ENCODE peak calls at places on chromosome 17, in five cellular contexts. Y is hepatocyte, G is neural progenitor cell, U is H1, Q is neuronal stem cell. X is an unnamed sample.

GRCh38 chr17:72151565-72152391 is 31.0 kb downstream of the SOX9 start:
- DNase-seq in Y (peak; percentile 74), G (peak; percentile 58), U (no peak), Q (peak; percentile 51), X (peak; percentile 86)

GRCh38 chr17:65601881-65602280 is 40.4 kb upstream of the AXIN2 start:
- DNase-seq in Y (no peak), G (no peak), U (no peak), Q (no peak), X (no peak)

GRCh38 chr17:78781339-78782304 is at the start of gene CYTH1:
- DNase-seq in Y (peak; percentile 68), G (peak; percentile 71), U (no peak), Q (peak; percentile 30), X (no peak)

GRCh38 chr17:41910701-41911391 is 7.9 kb downstream of the ACLY start:
- DNase-seq in Y (no peak), G (no peak), U (no peak), Q (no peak), X (no peak)

GRCh38 chr17:17784599-17785264 is 52.1 kb downstream of the SREBF1 start:
- DNase-seq in Y (no peak), G (peak; percentile 56), U (no peak), Q (no peak), X (no peak)

GRCh38 chr17:46782250-46782953 is 36.1 kb downstream of the WNT3 start:
- DNase-seq in Y (peak; percentile 67), G (peak; percentile 62), U (no peak), Q (no peak), X (peak; percentile 57)

GRCh38 chr17:47775181-47775580 is 42.1 kb downstream of the TBX21 start:
- DNase-seq in Y (no peak), G (no peak), U (no peak), Q (no peak), X (no peak)

GRCh38 chr17:71503710-71504471 is 616.9 kb upstream of the SOX9 start:
- DNase-seq in Y (no peak), G (peak; percentile 8), U (no peak), Q (no peak), X (no peak)

GRCh38 chr17:199195-199604 is 17.8 kb upstream of the DOC2B start:
- DNase-seq in Y (peak; percentile 27), G (no peak), U (no peak), Q (no peak), X (no peak)

GRCh38 chr17:21523482-21524210 is 147.5 kb downstream of the KCNJ12 start:
- DNase-seq in Y (no peak), G (no peak), U (no peak), Q (no peak), X (no peak)

GRCh38 chr17:45818708-45819107 is 26.0 kb upstream of the SPPL2C start:
- DNase-seq in Y (no peak), G (no peak), U (no peak), Q (no peak), X (no peak)

GRCh38 chr17:64411999-64412771 is 21.5 kb upstream of the PECAM1 start:
- DNase-seq in Y (peak; percentile 52), G (peak; percentile 87), U (peak; percentile 59), Q (peak; percentile 53), X (no peak)

GRCh38 chr17:60573139-60573975 is 26.6 kb upstream of the PPM1D start:
- DNase-seq in Y (peak; percentile 29), G (no peak), U (no peak), Q (no peak), X (no peak)

GRCh38 chr17:27157898-27158297 is 136.0 kb upstream of the WSB1 start:
- DNase-seq in Y (no peak), G (no peak), U (no peak), Q (no peak), X (no peak)

GRCh38 chr17:46071796-46072195 is 72.7 kb downstream of the STH start:
- DNase-seq in Y (no peak), G (peak; percentile 54), U (no peak), Q (no peak), X (no peak)

GRCh38 chr17:57668332-57668731 is 76.8 kb downstream of the CCDC182 start:
- DNase-seq in Y (no peak), G (no peak), U (no peak), Q (no peak), X (no peak)

GRCh38 chr17:56011406-56012131 is 141.7 kb upstream of the ANKFN1 start:
- DNase-seq in Y (no peak), G (no peak), U (no peak), Q (no peak), X (no peak)

GRCh38 chr17:78316867-78317816 is 42.7 kb downstream of the SOCS3 start:
- DNase-seq in Y (peak; percentile 84), G (peak; percentile 53), U (peak; percentile 70), Q (no peak), X (no peak)

GRCh38 chr17:28545141-28545503 is 7.3 kb downstream of the UNC119 start:
- DNase-seq in Y (no peak), G (no peak), U (no peak), Q (no peak), X (no peak)

GRCh38 chr17:36544049-36544319 is 735 bp upstream of the GGNBP2 start:
- DNase-seq in Y (peak; percentile 72), G (peak; percentile 50), U (no peak), Q (peak; percentile 15), X (peak; percentile 35)

GRCh38 chr17:82627405-82627804 is 20.8 kb downstream of the WDR45B start:
- DNase-seq in Y (no peak), G (no peak), U (no peak), Q (no peak), X (no peak)

GRCh38 chr17:22703204-22703603 is 1010.9 kb downstream of the KCNJ18 start:
- DNase-seq in Y (no peak), G (no peak), U (no peak), Q (no peak), X (no peak)

GRCh38 chr17:37488009-37488604 is 1.6 kb upstream of the DUSP14 start:
- DNase-seq in Y (peak; percentile 78), G (peak; percentile 45), U (no peak), Q (no peak), X (peak; percentile 37)

GRCh38 chr17:2830678-2831077 is 34.4 kb downstream of the RAP1GAP2 start:
- DNase-seq in Y (no peak), G (no peak), U (no peak), Q (no peak), X (no peak)

DNA sequence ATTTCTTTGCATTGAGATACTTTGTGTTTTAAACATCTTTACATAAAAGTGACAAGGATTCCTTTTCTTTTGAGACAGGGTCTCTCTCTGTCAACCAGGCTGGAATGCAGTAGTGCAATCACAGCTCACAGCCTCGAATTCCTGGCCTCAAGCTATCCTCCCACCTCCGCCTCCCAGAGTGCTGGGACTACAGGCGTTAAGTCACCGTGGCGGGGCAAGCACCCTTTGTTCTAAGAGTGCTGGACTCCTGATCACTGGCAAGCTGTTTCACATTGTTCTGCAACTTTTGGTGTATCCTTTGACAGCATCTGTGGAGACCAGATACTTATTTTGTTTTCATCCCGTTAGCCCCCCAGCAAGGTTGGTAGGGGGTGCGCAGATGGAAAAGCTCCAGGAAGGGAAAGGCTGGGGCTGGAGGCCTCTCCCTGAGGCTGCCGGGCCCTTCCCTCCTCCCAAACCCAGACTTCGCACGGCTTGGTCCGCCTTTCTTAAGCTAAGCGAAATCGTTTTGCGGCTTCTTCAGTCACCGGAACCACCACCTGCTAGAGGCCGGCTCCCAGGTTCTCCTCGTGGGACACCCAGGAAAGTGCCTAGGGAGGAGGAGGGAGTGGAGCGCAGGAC is 1.1 kb downstream of the ST6GALNAC2 start:
- DNase-seq in Y (peak; percentile 51), G (peak; percentile 60), U (no peak), Q (peak; percentile 24), X (no peak)
- H3K4me2 ChIP-seq in Y (peak overlapping the region; percentile 97), G (peak overlapping the region; percentile 90), U (peak overlapping the region; percentile 87), Q (peak overlapping the region; percentile 73), X (no peak overlapping the region)

DNA sequence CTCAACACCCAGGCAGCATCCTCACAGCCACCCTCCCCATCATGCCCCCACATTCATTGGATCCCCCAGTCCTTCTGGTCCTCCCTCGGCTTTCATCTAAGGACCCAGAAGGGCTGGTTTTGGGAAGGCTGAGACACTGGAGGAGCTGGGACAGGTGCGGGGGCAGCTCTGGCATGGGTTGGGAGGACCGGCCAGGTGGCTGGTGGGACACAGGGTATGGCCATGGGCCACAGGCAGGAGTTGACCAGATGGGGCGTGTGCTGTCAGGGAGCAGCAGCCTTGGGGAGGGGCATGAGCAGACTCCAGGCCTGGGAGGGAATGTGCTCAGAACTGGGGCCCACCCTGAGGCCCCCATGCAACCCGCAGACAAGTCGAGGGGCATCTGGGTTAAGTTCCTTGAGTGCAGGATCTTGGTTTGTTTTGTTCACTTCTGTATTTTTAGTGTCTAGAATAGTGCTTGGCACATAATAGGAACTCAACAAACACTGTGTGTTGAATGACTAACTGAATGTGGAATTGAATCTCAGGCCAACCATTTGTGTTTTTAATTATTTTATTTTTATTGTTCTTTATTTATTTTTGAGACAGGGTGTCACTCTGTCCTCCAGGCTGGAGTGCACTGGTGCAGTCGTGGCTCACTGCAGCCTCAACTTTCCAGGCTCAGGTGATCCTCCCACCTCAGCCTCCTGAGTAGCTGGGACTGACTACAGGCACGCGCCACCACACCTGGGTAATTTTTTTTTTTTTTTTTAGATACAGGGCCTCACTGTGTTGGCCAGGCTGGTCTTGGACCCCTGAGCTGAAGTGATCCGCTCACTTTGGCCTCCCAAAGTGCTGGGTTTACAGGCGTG is 5.6 kb downstream of the P2RX1 start:
- DNase-seq in Y (no peak), G (no peak), U (no peak), Q (no peak), X (no peak)
- H3K4me2 ChIP-seq in Y (no peak overlapping the region), G (no peak overlapping the region), U (no peak overlapping the region), Q (no peak overlapping the region), X (no peak overlapping the region)

GRCh38 chr17:59160203-59161025 is 4.9 kb downstream of the PRR11 start:
- DNase-seq in Y (no peak), G (no peak), U (no peak), Q (no peak), X (no peak)
- H3K4me2 ChIP-seq in Y (no peak overlapping the region), G (no peak overlapping the region), U (no peak overlapping the region), Q (no peak overlapping the region), X (no peak overlapping the region)

GRCh38 chr17:7312432-7313027 is 2.6 kb downstream of the GPS2 start:
- DNase-seq in Y (no peak), G (no peak), U (no peak), Q (no peak), X (no peak)
- H3K4me2 ChIP-seq in Y (no peak overlapping the region), G (no peak overlapping the region), U (peak overlapping the region; percentile 67), Q (no peak overlapping the region), X (peak overlapping the region; percentile 94)

DNA sequence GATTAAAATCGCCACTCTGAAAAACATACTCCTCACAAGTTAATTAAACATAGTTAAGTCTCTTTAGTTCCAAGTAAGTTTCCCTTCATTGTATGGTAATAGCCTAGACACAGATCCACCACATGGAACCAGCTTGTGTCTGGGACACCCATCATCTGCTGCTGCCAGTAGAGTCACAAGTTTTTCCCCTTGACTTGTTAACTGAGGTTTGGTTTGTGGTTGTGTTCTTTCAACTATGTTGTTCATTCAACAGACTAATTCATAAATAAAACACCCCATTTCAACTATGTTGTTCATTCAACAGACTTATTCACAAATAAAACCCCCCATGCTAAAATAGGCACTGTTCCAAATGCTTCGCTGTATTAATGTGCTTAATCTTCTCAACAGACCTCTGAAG is 24.4 kb downstream of the YWHAE start:
- DNase-seq in Y (no peak), G (no peak), U (no peak), Q (no peak), X (no peak)
- H3K4me2 ChIP-seq in Y (peak overlapping the region; percentile 54), G (no peak overlapping the region), U (no peak overlapping the region), Q (no peak overlapping the region), X (no peak overlapping the region)

DNA sequence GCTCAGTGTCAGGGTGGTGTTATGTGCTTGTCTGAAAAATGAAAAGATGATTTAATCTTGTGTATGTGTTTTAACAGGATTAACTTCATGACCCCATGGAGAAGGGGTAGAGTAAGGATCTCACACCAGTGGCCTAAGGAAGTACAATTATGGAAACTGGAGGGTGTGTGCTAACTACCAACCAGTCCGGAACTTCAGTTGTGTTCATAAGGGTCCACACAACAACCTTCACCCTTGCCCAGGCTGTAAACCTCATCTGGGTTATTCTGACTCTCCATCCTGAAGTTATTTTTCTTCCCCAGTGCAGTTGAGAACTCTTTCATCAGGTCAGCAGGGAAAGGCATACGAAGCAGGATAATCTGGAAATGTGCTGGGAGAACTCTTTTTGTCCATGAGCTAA is 158.9 kb downstream of the MAP2K6 start:
- DNase-seq in Y (no peak), G (no peak), U (no peak), Q (no peak), X (no peak)
- H3K4me2 ChIP-seq in Y (no peak overlapping the region), G (no peak overlapping the region), U (no peak overlapping the region), Q (no peak overlapping the region), X (no peak overlapping the region)

X was measured in PC-9.